ENCODE peak calls at places on chromosomes 12 and 14, in seven cellular contexts. P, G, Q, C, E, T and N are unnamed samples.
A peak's percentile ranks its signal among the peaks of the same experiment; 100 is the strongest.

GRCh38 chr12:69688496-69689427 is 10.3 kb downstream of the BEST3 start:
- DNase-seq in T (peak; percentile 61), G (peak; percentile 74), P (peak; percentile 93), C (peak; percentile 54), Q (peak; percentile 77), E (peak; percentile 50), N (peak; percentile 84)

GRCh38 chr14:85574849-85575616 is 45.1 kb downstream of the FLRT2 start:
- DNase-seq in Q (no peak), E (no peak), G (no peak), T (no peak), P (no peak), C (no peak), N (no peak)

GRCh38 chr12:105477873-105478272 is 147.4 kb downstream of the C12orf75 start:
- DNase-seq in G (no peak), C (no peak), T (no peak), P (no peak), E (peak; percentile 20), Q (no peak), N (no peak)

GRCh38 chr14:71380271-71380670 is 473.0 kb downstream of the PCNX1 start:
- DNase-seq in C (no peak), E (no peak), P (no peak), T (no peak), G (no peak), Q (peak; percentile 71), N (no peak)

GRCh38 chr12:119802472-119802871 is 74.6 kb downstream of the CIT start:
- DNase-seq in C (no peak), E (no peak), G (peak; percentile 73), P (no peak), T (peak; percentile 19), Q (peak; percentile 47), N (no peak)

GRCh38 chr12:104171785-104172563 is 34.0 kb upstream of the NFYB start:
- DNase-seq in T (no peak), C (no peak), G (no peak), Q (no peak), P (no peak), E (no peak), N (no peak)

GRCh38 chr14:92637228-92637627 is 111.2 kb downstream of the LGMN start:
- DNase-seq in T (no peak), G (no peak), Q (no peak), P (no peak), E (no peak), C (no peak), N (no peak)

GRCh38 chr14:101175731-101176534 is 272.4 kb upstream of the RTL1 start:
- DNase-seq in C (no peak), E (peak; percentile 7), P (no peak), Q (no peak), G (no peak), T (no peak), N (no peak)

GRCh38 chr14:52106853-52107252 is 38.0 kb upstream of the NID2 start:
- DNase-seq in G (no peak), E (no peak), T (peak; percentile 26), C (no peak), Q (no peak), P (no peak), N (no peak)

GRCh38 chr14:55847766-55848165 is 267.8 kb downstream of the KTN1 start:
- DNase-seq in P (no peak), C (no peak), Q (no peak), E (no peak), T (no peak), G (no peak), N (no peak)

GRCh38 chr12:69998922-69999321 is 173.9 kb downstream of the MYRFL start:
- DNase-seq in C (no peak), P (no peak), T (no peak), E (no peak), G (no peak), Q (no peak), N (no peak)

GRCh38 chr14:36617824-36618223 is 35.4 kb upstream of the NKX2-8 start:
- DNase-seq in C (no peak), T (no peak), Q (no peak), P (no peak), E (peak; percentile 13), G (no peak), N (no peak)

GRCh38 chr12:54522213-54522612 is 24.7 kb downstream of the NCKAP1L start:
- DNase-seq in Q (no peak), G (no peak), T (no peak), E (no peak), P (no peak), C (no peak), N (no peak)

GRCh38 chr14:40028991-40029390 is 596.8 kb upstream of the FBXO33 start:
- DNase-seq in T (no peak), Q (no peak), C (no peak), G (no peak), E (no peak), P (no peak), N (no peak)

GRCh38 chr14:70254476-70254961 is 65.8 kb upstream of the SLC8A3 start:
- DNase-seq in C (peak; percentile 21), P (peak; percentile 77), E (no peak), G (no peak), T (peak; percentile 32), Q (no peak), N (peak; percentile 29)

GRCh38 chr14:30389134-30389900 is 169.6 kb upstream of the G2E3 start:
- DNase-seq in P (no peak), G (no peak), Q (no peak), T (peak; percentile 62), C (no peak), E (no peak), N (peak; percentile 10)

GRCh38 chr12:24172031-24172772 is 222.7 kb upstream of the SOX5 start:
- DNase-seq in E (no peak), Q (no peak), T (no peak), P (no peak), G (no peak), C (no peak), N (no peak)

GRCh38 chr12:4145990-4146859 is 127.3 kb upstream of the CCND2 start:
- DNase-seq in G (no peak), E (no peak), T (no peak), P (no peak), C (peak; percentile 81), Q (no peak), N (no peak)

GRCh38 chr14:74614508-74615495 is 2.8 kb upstream of the LTBP2 start:
- DNase-seq in P (no peak), T (no peak), E (no peak), G (no peak), C (no peak), Q (no peak), N (no peak)

GRCh38 chr14:101178184-101179072 is 274.9 kb upstream of the RTL1 start:
- DNase-seq in P (no peak), E (peak; percentile 11), C (no peak), G (no peak), T (no peak), Q (no peak), N (no peak)

GRCh38 chr12:76890407-76891143 is 11.8 kb upstream of the CSRP2 start:
- DNase-seq in T (no peak), E (no peak), C (peak; percentile 73), Q (no peak), G (no peak), P (peak; percentile 38), N (no peak)

GRCh38 chr12:110688446-110689001 is 391 bp downstream of the HVCN1 start:
- DNase-seq in Q (no peak), G (no peak), E (no peak), C (no peak), T (no peak), P (no peak), N (no peak)

GRCh38 chr14:90660865-90661570 is 155.2 kb downstream of the TTC7B start:
- DNase-seq in P (peak; percentile 31), E (no peak), Q (no peak), G (no peak), C (no peak), T (peak; percentile 53), N (no peak)

GRCh38 chr14:78238141-78238540 is 68.0 kb downstream of the NRXN3 start:
- DNase-seq in E (no peak), Q (no peak), G (no peak), T (no peak), P (no peak), C (no peak), N (no peak)

GRCh38 chr12:7042847-7043246 is 17.7 kb upstream of the C1S start:
- DNase-seq in P (peak; percentile 28), E (no peak), T (no peak), C (no peak), G (no peak), Q (peak; percentile 17), N (peak; percentile 74)

GRCh38 chr14:63654346-63654745 is 12.7 kb upstream of the WDR89 start:
- DNase-seq in E (no peak), T (no peak), P (no peak), G (no peak), Q (peak; percentile 81), C (no peak), N (no peak)

GRCh38 chr14:35343709-35344474 is 51.7 kb downstream of the PSMA6 start:
- DNase-seq in T (no peak), P (no peak), C (no peak), E (no peak), Q (no peak), G (no peak), N (no peak)

GRCh38 chr12:119838781-119839180 is 38.3 kb downstream of the CIT start:
- DNase-seq in E (no peak), Q (no peak), P (no peak), C (no peak), G (no peak), T (no peak), N (no peak)

GRCh38 chr12:77382096-77382742 is 316.9 kb upstream of the E2F7 start:
- DNase-seq in T (no peak), C (no peak), G (no peak), E (no peak), Q (no peak), P (no peak), N (no peak)

GRCh38 chr14:57748279-57748678 is 117.6 kb downstream of the SLC35F4 start:
- DNase-seq in C (no peak), E (no peak), P (no peak), T (no peak), G (no peak), Q (no peak), N (no peak)

GRCh38 chr14:70753518-70753953 is 55.8 kb downstream of the MAP3K9 start:
- DNase-seq in E (no peak), Q (no peak), G (no peak), T (no peak), P (peak; percentile 75), C (no peak), N (no peak)

GRCh38 chr12:113088037-113088436 is 31.5 kb downstream of the DTX1 start:
- DNase-seq in P (no peak), T (no peak), E (no peak), G (no peak), Q (no peak), C (no peak), N (no peak)

GRCh38 chr12:98162906-98163678 is 352.3 kb upstream of the TMPO start:
- DNase-seq in T (no peak), P (no peak), G (no peak), E (no peak), Q (no peak), C (no peak), N (no peak)

GRCh38 chr12:58575281-58575680 is 345.0 kb downstream of the LRIG3 start:
- DNase-seq in E (no peak), G (no peak), C (no peak), P (no peak), T (peak; percentile 21), Q (peak; percentile 52), N (no peak)

GRCh38 chr12:88946377-88946997 is 366.2 kb upstream of the KITLG start:
- DNase-seq in T (no peak), P (peak; percentile 34), Q (peak; percentile 93), E (no peak), G (peak; percentile 59), C (no peak), N (no peak)

GRCh38 chr12:113242018-113242418 is 20.8 kb downstream of the TPCN1 start:
- DNase-seq in E (no peak), Q (peak; percentile 70), C (no peak), G (peak; percentile 70), P (no peak), T (peak; percentile 41), N (no peak)

GRCh38 chr12:104177663-104178501 is 37.7 kb upstream of the TXNRD1 start:
- DNase-seq in C (peak; percentile 25), Q (peak; percentile 95), T (peak; percentile 75), G (peak; percentile 83), E (peak; percentile 96), P (peak; percentile 43), N (peak; percentile 86)